ENCODE peak calls at places on chromosome 20, in eight cellular contexts. U, D, P, Z, B, A, Q and V are unnamed samples.

GRCh38 chr20:47985092-47985850 is 200.0 kb upstream of the SULF2 start:
- DNase-seq in U (peak; percentile 70), D (peak; percentile 19), P (peak; percentile 34), Z (no peak), B (peak; percentile 69), A (no peak), Q (no peak), V (no peak)

GRCh38 chr20:4160761-4161305 is 145.5 kb upstream of the RNF24 start:
- DNase-seq in U (peak; percentile 67), D (no peak), P (peak; percentile 92), Z (no peak), B (no peak), A (peak; percentile 18), Q (no peak), V (no peak)

GRCh38 chr20:20235681-20236080 is 132.2 kb upstream of the INSM1 start:
- DNase-seq in U (no peak), D (no peak), P (no peak), Z (no peak), B (no peak), A (no peak), Q (no peak), V (no peak)

GRCh38 chr20:3374296-3374695 is 33.2 kb downstream of the DNAAF9 start:
- DNase-seq in U (no peak), D (no peak), P (no peak), Z (no peak), B (no peak), A (no peak), Q (no peak), V (no peak)

GRCh38 chr20:3239026-3239866 is at the start of gene SLC4A11:
- DNase-seq in U (peak; percentile 90), D (no peak), P (peak; percentile 69), Z (peak; percentile 67), B (no peak), A (no peak), Q (no peak), V (no peak)

GRCh38 chr20:34368547-34368946 is 5.5 kb downstream of the ITCH start:
- DNase-seq in U (peak; percentile 33), D (no peak), P (peak; percentile 19), Z (no peak), B (no peak), A (no peak), Q (no peak), V (no peak)

GRCh38 chr20:45104786-45105185 is 3.9 kb upstream of the KCNS1 start:
- DNase-seq in U (no peak), D (peak; percentile 47), P (no peak), Z (peak; percentile 99), B (peak; percentile 87), A (no peak), Q (no peak), V (peak; percentile 43)

GRCh38 chr20:39025883-39026282 is 63.7 kb downstream of the DHX35 start:
- DNase-seq in U (no peak), D (no peak), P (no peak), Z (no peak), B (no peak), A (no peak), Q (no peak), V (no peak)